ENCODE peak calls at places on chromosomes 1 and 21, in eight cellular contexts. T is neural progenitor cell; N is stimulated activated CD4-positive, alpha-beta T cell treated with anti-CD3 and anti-CD28 coated beads, TNF-alpha, amount 100 ng/mL, for 24 hours; J is T1000; B is GM12891; M is ACHN; R is GM03348; C is stimulated activated naive CD4-positive, alpha-beta T cell treated with Interleukin-2 at 50 U/mL for 16 hours. E is an unnamed sample.

GRCh38 chr1:15432327-15432726 is 5.9 kb upstream of the CTRC start:
- DNase-seq in N (no peak), R (no peak), C (no peak), T (no peak), J (no peak), B (no peak), M (no peak), E (no peak)

GRCh38 chr1:98702976-98703375 is 41.5 kb downstream of the SNX7 start:
- DNase-seq in B (no peak), T (no peak), J (no peak), N (no peak), M (no peak), R (peak), C (no peak), E (no peak)

GRCh38 chr21:29939859-29940245 is at the start of gene GRIK1:
- DNase-seq in R (no peak), M (no peak), C (no peak), J (no peak), T (peak), N (no peak), B (no peak), E (no peak)

GRCh38 chr1:198660341-198661056 is 21.7 kb downstream of the PTPRC start:
- DNase-seq in J (no peak), R (no peak), N (no peak), B (no peak), T (no peak), C (no peak), M (no peak), E (no peak)

GRCh38 chr1:200628223-200628868 is 7.8 kb upstream of the KIF14 start:
- DNase-seq in R (no peak), T (no peak), N (peak), M (no peak), C (peak), B (peak), J (no peak), E (peak)

GRCh38 chr1:167565922-167566321 is 12.4 kb upstream of the CREG1 start:
- DNase-seq in N (no peak), T (no peak), R (no peak), J (no peak), M (no peak), C (no peak), B (no peak), E (no peak)

GRCh38 chr1:178870944-178871343 is at the start of gene ANGPTL1:
- DNase-seq in J (no peak), N (no peak), B (no peak), C (no peak), T (peak), R (peak), M (no peak), E (no peak)

GRCh38 chr1:200319143-200319542 is 90.7 kb downstream of the ZNF281 start:
- DNase-seq in T (no peak), J (no peak), N (no peak), B (no peak), R (no peak), C (no peak), M (no peak), E (no peak)

E was measured in GM19239.